ENCODE peak calls at places on chromosomes 6 and 20, in six cellular contexts. A is upper lobe of left lung, H is A549, K is GM12878, I is HepG2, N is K562. Z is an unnamed sample. For H3K4me1, the result is how much of the 10 kb centered on the place peaks cover.

GRCh38 chr6:139594333-139594965 is 220.0 kb upstream of the CITED2 start:
- ATAC-seq in I (no peak), K (no peak), A (no peak), H (no peak), N (no peak), Z (no peak)

GRCh38 chr6:130863415-130864230 is 36.4 kb downstream of the SMLR1 start:
- ATAC-seq in H (no peak), N (no peak), A (no peak), I (peak), K (no peak), Z (no peak)

GRCh38 chr6:35040398-35040797 is 100.7 kb downstream of the TCP11 start:
- ATAC-seq in I (no peak), K (no peak), A (no peak), N (no peak), H (no peak), Z (no peak)

GRCh38 chr6:168411130-168411529 is 29.9 kb upstream of the SMOC2 start:
- ATAC-seq in K (no peak), I (no peak), A (no peak), H (no peak), N (no peak), Z (no peak)

GRCh38 chr20:3739926-3740599 is 7.6 kb downstream of the HSPA12B start:
- ATAC-seq in I (peak), N (peak), H (peak), A (no peak), K (no peak), Z (no peak)

GRCh38 chr6:8157839-8158238 is 55.5 kb upstream of the EEF1E1 start:
- ATAC-seq in I (peak), N (no peak), A (peak), K (no peak), H (no peak), Z (no peak)

GRCh38 chr20:40865095-40865494 is 163.5 kb upstream of the TOP1 start:
- ATAC-seq in A (no peak), H (no peak), K (no peak), N (no peak), I (no peak), Z (no peak)

GRCh38 chr6:79599725-79600259 is 31.3 kb upstream of the SH3BGRL2 start:
- ATAC-seq in I (no peak), N (peak), A (no peak), H (no peak), K (no peak), Z (no peak)

GRCh38 chr6:134689177-134689576 is 260.7 kb downstream of the ALDH8A1 start:
- ATAC-seq in I (no peak), H (no peak), N (no peak), K (no peak), A (no peak), Z (no peak)

DNA sequence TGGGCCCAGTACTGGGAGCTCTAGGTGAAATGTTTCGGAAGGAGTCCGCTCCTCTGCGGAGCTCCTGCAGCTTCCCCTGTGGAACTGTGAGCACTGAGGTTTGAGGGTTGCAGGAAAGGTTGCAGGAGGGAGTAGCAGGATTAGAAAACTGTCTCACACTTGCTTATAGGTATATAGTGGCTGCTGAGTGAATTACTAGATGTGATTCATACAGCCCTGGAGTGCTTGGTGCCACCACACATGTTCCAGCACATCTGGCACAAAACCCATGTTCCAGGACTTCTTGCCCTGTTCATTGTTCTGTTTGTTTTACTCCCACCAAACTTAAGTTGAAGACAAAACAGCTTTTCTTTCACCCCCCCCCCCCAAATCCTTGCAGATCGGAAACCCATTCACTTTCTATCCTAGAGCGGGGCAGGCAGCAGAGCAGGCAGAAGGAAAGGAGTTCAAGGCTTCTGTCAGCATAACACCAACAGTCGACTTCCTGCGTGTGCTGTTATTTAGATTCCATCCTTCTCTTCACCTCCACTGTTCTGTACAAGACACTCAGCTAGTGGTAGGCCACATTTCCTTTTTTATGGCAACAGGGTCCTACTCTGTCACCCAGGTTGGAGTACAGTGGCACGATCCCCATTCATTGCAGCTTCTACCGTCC is 669 bp upstream of the PEX6 start:
- ATAC-seq in K (peak), N (peak), H (peak), I (peak), A (no peak), Z (peak)
- H3K4me1 ChIP-seq in K (under half), N (under half), H (under half), I (under half), A (under half), Z (under half)

GRCh38 chr6:39203804-39204495 is 25.3 kb downstream of the KCNK5 start:
- ATAC-seq in H (peak), K (no peak), N (peak), A (peak), I (no peak), Z (no peak)
- TF ChIP-seq EP300 in H (no peak), K (no peak), N (no peak), A (no peak), I (no peak), Z (no peak)

GRCh38 chr6:108650781-108651180 is 90.1 kb downstream of the FOXO3 start:
- ATAC-seq in I (no peak), N (no peak), K (peak), H (no peak), A (peak), Z (no peak)
- H3K4me1 ChIP-seq in I (under half), N (under half), K (under half), H (under half), A (half or more), Z (half or more)

GRCh38 chr6:92635553-92636153 is 783.7 kb downstream of the EPHA7 start:
- ATAC-seq in A (no peak), H (no peak), K (no peak), N (no peak), I (no peak), Z (no peak)
- TF ChIP-seq EP300 in A (no peak), H (no peak), K (no peak), N (no peak), I (no peak), Z (no peak)

DNA sequence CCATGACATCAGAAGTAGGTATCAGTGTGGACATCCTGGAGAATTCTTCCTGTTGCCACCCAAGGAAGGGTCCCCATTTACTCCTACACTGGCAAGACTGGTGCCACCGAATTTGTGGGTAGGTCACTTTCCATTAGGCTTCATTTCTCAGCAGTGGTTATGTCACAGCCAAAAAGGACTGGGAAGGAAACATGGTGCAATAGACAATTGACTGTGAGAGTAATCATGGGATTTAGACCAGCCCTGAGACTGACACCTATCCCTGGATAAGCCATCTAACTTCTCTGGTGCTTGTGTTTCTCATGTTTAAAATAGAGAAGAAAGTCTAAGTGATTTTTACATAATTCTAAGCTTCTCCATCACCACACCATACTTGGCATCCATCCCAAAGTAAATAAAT is 10.1 kb downstream of the SMPDL3A start:
- ATAC-seq in I (no peak), K (no peak), N (no peak), H (no peak), A (no peak), Z (no peak)
- H3K4me1 ChIP-seq in I (half or more), K (under half), N (under half), H (under half), A (under half), Z (under half)